ENCODE peak calls at places on chromosomes 1 and 21, in four cellular contexts. M, Z, R and G are unnamed samples.

GRCh38 chr21:45542242-45542666 is at the start of gene SLC19A1:
- DNase-seq in Z (peak; percentile 64), M (no peak), R (peak; percentile 78), G (peak; percentile 68)

GRCh38 chr1:151513626-151514101 is 2.5 kb downstream of the CGN start:
- DNase-seq in M (no peak), R (no peak), Z (no peak), G (peak; percentile 86)

GRCh38 chr1:44297695-44298400 is 57.2 kb downstream of the ERI3 start:
- DNase-seq in R (no peak), Z (no peak), M (no peak), G (no peak)

GRCh38 chr1:160996195-160996594 is 24.8 kb downstream of the F11R start:
- DNase-seq in R (no peak), M (peak; percentile 25), Z (no peak), G (peak; percentile 90)

GRCh38 chr1:192907545-192908243 is 98.9 kb downstream of the RGS2 start:
- DNase-seq in Z (no peak), R (no peak), M (peak; percentile 64), G (peak; percentile 89)

GRCh38 chr1:165988817-165989216 is 161.4 kb downstream of the UCK2 start:
- DNase-seq in Z (no peak), R (no peak), M (no peak), G (no peak)

GRCh38 chr1:7471836-7472235 is 299.3 kb upstream of the VAMP3 start:
- DNase-seq in R (no peak), Z (no peak), M (peak; percentile 77), G (peak; percentile 27)

GRCh38 chr1:18352640-18353245 is 128.0 kb upstream of the KLHDC7A start:
- DNase-seq in R (no peak), Z (no peak), M (no peak), G (no peak)

GRCh38 chr1:171310661-171311087 is 3.3 kb upstream of the FMO4 start:
- DNase-seq in M (no peak), Z (no peak), R (no peak), G (peak; percentile 14)

GRCh38 chr1:65026235-65026634 is 59.9 kb upstream of the JAK1 start:
- DNase-seq in M (no peak), Z (no peak), R (no peak), G (no peak)

GRCh38 chr1:240491156-240491555 is 120.8 kb downstream of the GREM2 start:
- DNase-seq in M (peak; percentile 78), R (no peak), Z (no peak), G (peak; percentile 42)

GRCh38 chr1:229557913-229558414 is 543 bp downstream of the ABCB10 start:
- DNase-seq in M (no peak), R (peak; percentile 73), Z (peak; percentile 54), G (peak; percentile 21)

GRCh38 chr1:67687649-67688048 is 2.6 kb downstream of the GADD45A start:
- DNase-seq in Z (no peak), M (peak; percentile 80), R (no peak), G (peak; percentile 41)

GRCh38 chr1:27086628-27087027 is 68.3 kb downstream of the SLC9A1 start:
- DNase-seq in M (no peak), R (no peak), Z (no peak), G (no peak)

GRCh38 chr1:200351826-200352549 is 57.8 kb downstream of the ZNF281 start:
- DNase-seq in R (no peak), Z (no peak), M (peak; percentile 94), G (peak; percentile 58)

GRCh38 chr1:212584092-212584886 is 24.3 kb upstream of the ATF3 start:
- DNase-seq in M (no peak), Z (no peak), R (no peak), G (no peak)

GRCh38 chr1:23422313-23422877 is 2.2 kb downstream of the TCEA3 start:
- DNase-seq in M (peak; percentile 73), R (peak; percentile 80), Z (no peak), G (peak; percentile 52)

GRCh38 chr21:27033467-27033866 is 66.6 kb upstream of the ADAMTS5 start:
- DNase-seq in R (no peak), Z (no peak), M (no peak), G (no peak)

GRCh38 chr1:53971718-53972117 is 25.6 kb downstream of the LRRC42 start:
- DNase-seq in R (no peak), M (peak; percentile 60), Z (no peak), G (no peak)

GRCh38 chr1:56867491-56867890 is 12.9 kb downstream of the C8A start:
- DNase-seq in Z (no peak), M (no peak), R (no peak), G (peak; percentile 57)

GRCh38 chr1:66275083-66275482 is 258.9 kb upstream of the SGIP1 start:
- DNase-seq in Z (no peak), R (no peak), M (no peak), G (peak; percentile 24)

GRCh38 chr1:66278260-66279046 is 255.5 kb upstream of the SGIP1 start:
- DNase-seq in M (no peak), R (no peak), Z (no peak), G (peak; percentile 32)

GRCh38 chr1:66275601-66276023 is 258.3 kb upstream of the SGIP1 start:
- DNase-seq in R (no peak), M (no peak), Z (no peak), G (no peak)

GRCh38 chr1:66274634-66275033 is 259.3 kb upstream of the SGIP1 start:
- DNase-seq in Z (no peak), M (peak; percentile 55), R (no peak), G (peak; percentile 75)

GRCh38 chr1:66276229-66276628 is 257.7 kb upstream of the SGIP1 start:
- DNase-seq in R (no peak), M (no peak), Z (no peak), G (no peak)
- H3K4me3 ChIP-seq in R (no peak overlapping the region), M (no peak overlapping the region), Z (no peak overlapping the region), G (no peak overlapping the region)

GRCh38 chr1:93148001-93148400 is 32.2 kb downstream of the TMED5 start:
- DNase-seq in Z (no peak), M (peak; percentile 37), R (no peak), G (no peak)

GRCh38 chr1:93154898-93155297 is 25.3 kb downstream of the TMED5 start:
- DNase-seq in R (no peak), Z (no peak), M (no peak), G (no peak)

GRCh38 chr1:93152835-93153234 is 27.4 kb downstream of the TMED5 start:
- DNase-seq in Z (no peak), M (no peak), R (no peak), G (no peak)

GRCh38 chr1:93151474-93151873 is 28.7 kb downstream of the TMED5 start:
- DNase-seq in M (no peak), R (no peak), Z (no peak), G (no peak)

GRCh38 chr1:93150729-93151128 is 29.5 kb downstream of the TMED5 start:
- DNase-seq in Z (no peak), R (no peak), M (no peak), G (no peak)
- TF ChIP-seq CTCF in Z (no peak), R (no peak), M (no peak), G (no peak)

GRCh38 chr21:39336457-39337008 is 12.4 kb downstream of the HMGN1 start:
- DNase-seq in Z (no peak), M (no peak), R (no peak), G (no peak)
- H3K4me3 ChIP-seq in Z (no peak overlapping the region), M (no peak overlapping the region), R (no peak overlapping the region), G (no peak overlapping the region)

DNA sequence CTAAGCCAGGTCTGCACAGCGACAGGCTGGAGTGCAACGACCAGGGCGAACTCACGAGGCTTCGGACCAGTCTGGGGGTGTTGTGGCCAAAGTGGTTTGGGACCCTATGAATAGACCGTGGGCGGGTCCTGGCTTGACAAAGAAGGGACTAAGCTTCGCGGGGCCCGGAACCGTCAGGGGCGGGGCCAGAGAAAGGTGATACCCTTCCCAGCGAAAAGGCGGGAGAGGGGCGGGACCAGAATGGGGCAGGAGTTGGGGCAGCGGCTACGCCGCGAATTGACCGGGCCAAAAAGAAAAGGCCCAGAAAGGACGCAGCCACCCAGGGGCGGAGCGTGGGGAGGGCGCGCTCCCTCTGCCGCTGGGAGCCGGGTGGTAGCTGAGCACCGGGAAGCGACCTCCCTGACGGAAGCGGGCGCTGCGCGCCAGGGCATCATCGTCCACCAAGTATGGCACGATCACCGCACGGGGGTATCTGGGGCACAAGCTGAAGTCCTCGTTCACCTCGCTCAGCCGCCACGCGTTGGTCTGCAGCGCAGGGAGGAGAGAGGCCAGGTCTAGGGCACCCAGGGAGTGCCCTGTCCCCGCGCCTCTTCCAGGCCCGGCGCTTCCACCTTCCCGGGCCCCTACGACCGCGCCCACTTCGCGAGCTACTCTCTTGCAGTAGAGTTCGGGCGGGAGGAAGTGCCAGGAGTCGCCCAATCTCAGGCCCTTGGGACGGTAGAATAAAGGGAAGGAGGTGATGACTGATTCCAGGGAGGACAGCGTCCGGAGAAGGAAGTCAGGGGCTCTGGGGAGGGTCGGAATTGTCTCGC is 6.7 kb upstream of the FAM167B start:
- DNase-seq in Z (peak; percentile 76), M (peak; percentile 33), R (peak; percentile 75), G (peak; percentile 40)
- TF ChIP-seq CTCF in Z (peak; percentile 50), M (peak; percentile 26), R (peak; percentile 14), G (no peak)

GRCh38 chr1:159430985-159431384 is 1.0 kb upstream of the OR10J4 start:
- DNase-seq in R (no peak), M (no peak), Z (no peak), G (no peak)

GRCh38 chr1:159436469-159436868 is 3.1 kb upstream of the OR10J1 start:
- DNase-seq in Z (no peak), M (no peak), R (no peak), G (no peak)

GRCh38 chr1:159429074-159429861 is 2.7 kb upstream of the OR10J4 start:
- DNase-seq in Z (no peak), M (peak; percentile 96), R (no peak), G (peak; percentile 21)

GRCh38 chr1:159428536-159428935 is 3.5 kb upstream of the OR10J4 start:
- DNase-seq in R (no peak), Z (no peak), M (peak; percentile 9), G (no peak)

GRCh38 chr1:159431904-159432303 is at the start of gene OR10J4:
- DNase-seq in M (no peak), Z (no peak), R (no peak), G (no peak)
- H3K4me3 ChIP-seq in M (no peak within 1 kb of the TSS), Z (no peak within 1 kb of the TSS), R (no peak within 1 kb of the TSS), G (no peak within 1 kb of the TSS)

GRCh38 chr1:206907304-206907991 is 10.2 kb downstream of the IL24 start:
- DNase-seq in R (peak; percentile 53), M (no peak), Z (no peak), G (no peak)
- TF ChIP-seq CTCF in R (no peak), M (peak; percentile 33), Z (no peak), G (peak; percentile 18)

GRCh38 chr1:47418122-47418521 is 2.0 kb downstream of the FOXE3 start:
- DNase-seq in M (no peak), R (no peak), Z (no peak), G (no peak)

GRCh38 chr1:47415728-47416318 is at the start of gene FOXE3:
- DNase-seq in Z (no peak), R (no peak), M (no peak), G (no peak)

GRCh38 chr1:47416319-47417128 is 439 bp downstream of the FOXE3 start:
- DNase-seq in Z (no peak), R (no peak), M (no peak), G (no peak)

GRCh38 chr1:47418681-47419272 is 2.7 kb downstream of the FOXE3 start:
- DNase-seq in M (no peak), R (no peak), Z (no peak), G (no peak)

GRCh38 chr1:47417129-47418044 is 1.3 kb downstream of the FOXE3 start:
- DNase-seq in M (no peak), R (no peak), Z (no peak), G (no peak)
- H3K4me3 ChIP-seq in M (no peak overlapping the region), R (no peak overlapping the region), Z (no peak overlapping the region), G (no peak overlapping the region)

GRCh38 chr21:31119199-31119598 is 80.9 kb upstream of the KRTAP19-8 start:
- DNase-seq in M (no peak), R (no peak), Z (no peak), G (no peak)
- TF ChIP-seq CTCF in M (no peak), R (no peak), Z (no peak), G (no peak)

GRCh38 chr1:118986291-118986838 is 1.8 kb downstream of the TBX15 start:
- DNase-seq in R (peak; percentile 80), Z (no peak), M (no peak), G (no peak)
- H3K4me3 ChIP-seq in R (peak overlapping the region; percentile 71), Z (peak overlapping the region; percentile 43), M (peak overlapping the region; percentile 62), G (no peak overlapping the region)